ENCODE peak calls at places on chromosomes 1 and 21, in five cellular contexts. One of them, this sample, is unnamed.

GRCh38 chr1:156895408-156895874 is 1.9 kb downstream of the PEAR1 start:
- DNase-seq in MV-4-11: no peak
- DNase-seq in epithelial cell of esophagus: peak
- DNase-seq in Kasumi-1: no peak
- DNase-seq in substantia nigra: no peak
- DNase-seq in this sample: no peak

GRCh38 chr1:66652556-66652955 is 99.7 kb upstream of the DYNLT5 start:
- DNase-seq in substantia nigra: no peak
- DNase-seq in epithelial cell of esophagus: no peak
- DNase-seq in MV-4-11: no peak
- DNase-seq in Kasumi-1: no peak
- DNase-seq in this sample: no peak

GRCh38 chr1:74712863-74713262 is 20.0 kb downstream of the CRYZ start:
- DNase-seq in Kasumi-1: no peak
- DNase-seq in substantia nigra: no peak
- DNase-seq in epithelial cell of esophagus: no peak
- DNase-seq in MV-4-11: no peak
- DNase-seq in this sample: no peak

GRCh38 chr1:3956527-3957170 is 56.6 kb upstream of the C1orf174 start:
- DNase-seq in substantia nigra: no peak
- DNase-seq in MV-4-11: no peak
- DNase-seq in Kasumi-1: no peak
- DNase-seq in epithelial cell of esophagus: peak
- DNase-seq in this sample: no peak

GRCh38 chr21:28485301-28486022 is 507.2 kb downstream of the LTN1 start:
- DNase-seq in substantia nigra: no peak
- DNase-seq in MV-4-11: no peak
- DNase-seq in Kasumi-1: no peak
- DNase-seq in epithelial cell of esophagus: peak
- DNase-seq in this sample: no peak

GRCh38 chr1:68270993-68271392 is 38.7 kb upstream of the WLS start:
- DNase-seq in substantia nigra: no peak
- DNase-seq in epithelial cell of esophagus: no peak
- DNase-seq in MV-4-11: peak
- DNase-seq in Kasumi-1: no peak
- DNase-seq in this sample: no peak

GRCh38 chr1:41846595-41846994 is 72.1 kb downstream of the HIVEP3 start:
- DNase-seq in MV-4-11: no peak
- DNase-seq in substantia nigra: no peak
- DNase-seq in epithelial cell of esophagus: peak
- DNase-seq in Kasumi-1: no peak
- DNase-seq in this sample: no peak

GRCh38 chr1:52426391-52426790 is 22.0 kb downstream of the PRPF38A start:
- DNase-seq in Kasumi-1: no peak
- DNase-seq in MV-4-11: no peak
- DNase-seq in epithelial cell of esophagus: peak
- DNase-seq in substantia nigra: no peak
- DNase-seq in this sample: no peak

GRCh38 chr1:24905355-24905978 is 24.6 kb downstream of the RUNX3 start:
- DNase-seq in Kasumi-1: no peak
- DNase-seq in MV-4-11: no peak
- DNase-seq in substantia nigra: no peak
- DNase-seq in epithelial cell of esophagus: no peak
- DNase-seq in this sample: no peak

GRCh38 chr21:42833439-42833815 is 45.9 kb downstream of the WDR4 start:
- DNase-seq in epithelial cell of esophagus: peak
- DNase-seq in MV-4-11: peak
- DNase-seq in substantia nigra: no peak
- DNase-seq in Kasumi-1: peak
- DNase-seq in this sample: peak

GRCh38 chr1:18110598-18110939 is 3.0 kb downstream of the IGSF21 start:
- DNase-seq in Kasumi-1: no peak
- DNase-seq in substantia nigra: no peak
- DNase-seq in epithelial cell of esophagus: no peak
- DNase-seq in MV-4-11: no peak
- DNase-seq in this sample: no peak

GRCh38 chr1:48103495-48103894 is 106.3 kb upstream of the TRABD2B start:
- DNase-seq in epithelial cell of esophagus: no peak
- DNase-seq in substantia nigra: no peak
- DNase-seq in MV-4-11: no peak
- DNase-seq in Kasumi-1: no peak
- DNase-seq in this sample: no peak

GRCh38 chr1:151775894-151776664 is 12.8 kb upstream of the MRPL9 start:
- DNase-seq in MV-4-11: no peak
- DNase-seq in Kasumi-1: no peak
- DNase-seq in substantia nigra: no peak
- DNase-seq in epithelial cell of esophagus: no peak
- DNase-seq in this sample: no peak

GRCh38 chr1:220410681-220411080 is 117.3 kb upstream of the MARK1 start:
- DNase-seq in MV-4-11: no peak
- DNase-seq in substantia nigra: no peak
- DNase-seq in Kasumi-1: peak
- DNase-seq in epithelial cell of esophagus: no peak
- DNase-seq in this sample: no peak

GRCh38 chr1:31374511-31375196 is 1.8 kb upstream of the FABP3 start:
- DNase-seq in Kasumi-1: no peak
- DNase-seq in epithelial cell of esophagus: no peak
- DNase-seq in substantia nigra: no peak
- DNase-seq in MV-4-11: no peak
- DNase-seq in this sample: no peak

GRCh38 chr1:26692211-26692792 is 3.5 kb upstream of the ARID1A start:
- DNase-seq in epithelial cell of esophagus: peak
- DNase-seq in MV-4-11: peak
- DNase-seq in substantia nigra: peak
- DNase-seq in Kasumi-1: peak
- DNase-seq in this sample: peak

GRCh38 chr1:166974647-166975345 is 544 bp downstream of the ILDR2 start:
- DNase-seq in MV-4-11: no peak
- DNase-seq in Kasumi-1: no peak
- DNase-seq in substantia nigra: no peak
- DNase-seq in epithelial cell of esophagus: no peak
- DNase-seq in this sample: peak

GRCh38 chr1:113479713-113480676 is 89.7 kb downstream of the MAGI3 start:
- DNase-seq in Kasumi-1: no peak
- DNase-seq in epithelial cell of esophagus: peak
- DNase-seq in substantia nigra: no peak
- DNase-seq in MV-4-11: no peak
- DNase-seq in this sample: peak

GRCh38 chr1:6080469-6080868 is 34.8 kb downstream of the KCNAB2 start:
- DNase-seq in epithelial cell of esophagus: peak
- DNase-seq in Kasumi-1: no peak
- DNase-seq in MV-4-11: no peak
- DNase-seq in substantia nigra: no peak
- DNase-seq in this sample: no peak

GRCh38 chr1:116514708-116515525 is 55.9 kb downstream of the CD58 start:
- DNase-seq in epithelial cell of esophagus: peak
- DNase-seq in Kasumi-1: peak
- DNase-seq in MV-4-11: peak
- DNase-seq in substantia nigra: no peak
- DNase-seq in this sample: peak

GRCh38 chr1:32234792-32235191 is 12.2 kb upstream of the FAM167B start:
- DNase-seq in Kasumi-1: no peak
- DNase-seq in epithelial cell of esophagus: no peak
- DNase-seq in substantia nigra: no peak
- DNase-seq in MV-4-11: no peak
- DNase-seq in this sample: no peak

GRCh38 chr1:151062738-151063371 is 2.7 kb downstream of the MLLT11 start:
- DNase-seq in MV-4-11: no peak
- DNase-seq in substantia nigra: no peak
- DNase-seq in Kasumi-1: no peak
- DNase-seq in epithelial cell of esophagus: peak
- DNase-seq in this sample: no peak

GRCh38 chr1:207962716-207963428 is 51.9 kb upstream of the CD34 start:
- DNase-seq in substantia nigra: no peak
- DNase-seq in epithelial cell of esophagus: no peak
- DNase-seq in MV-4-11: no peak
- DNase-seq in Kasumi-1: peak
- DNase-seq in this sample: no peak

This sample was measured in KBM-7.